ENCODE peak calls at places on chromosomes 1 and 21, in five cellular contexts. X is fibroblast of mammary gland, D is PC-3, W is AG10803, C is cardiac muscle cell. B is an unnamed sample.
A peak's percentile ranks its signal among the peaks of the same experiment; 100 is the strongest.

GRCh38 chr1:221137668-221138067 is 258.4 kb downstream of the HLX start:
- DNase-seq in D (no peak), X (no peak), C (peak; percentile 15), W (no peak), B (no peak)

GRCh38 chr21:43361493-43362296 is 65.2 kb downstream of the SIK1 start:
- DNase-seq in X (peak; percentile 33), D (no peak), W (peak; percentile 82), C (peak; percentile 62), B (peak; percentile 76)

GRCh38 chr1:110136911-110137310 is 13.4 kb upstream of the SLC6A17 start:
- DNase-seq in D (no peak), C (no peak), X (no peak), W (no peak), B (peak; percentile 5)

GRCh38 chr1:117572546-117572945 is 33.3 kb upstream of the TENT5C start:
- DNase-seq in X (no peak), C (no peak), W (no peak), D (no peak), B (no peak)

GRCh38 chr1:205502992-205503391 is 1.5 kb upstream of the CDK18 start:
- DNase-seq in C (no peak), X (no peak), D (no peak), W (no peak), B (no peak)

GRCh38 chr1:118984086-118984989 is 3.8 kb downstream of the TBX15 start:
- DNase-seq in D (no peak), C (peak; percentile 34), W (peak; percentile 66), X (peak; percentile 76), B (peak; percentile 82)

GRCh38 chr1:61951731-61952585 is 209.7 kb downstream of the PATJ start:
- DNase-seq in C (peak; percentile 26), X (no peak), D (peak; percentile 68), W (no peak), B (peak; percentile 83)

GRCh38 chr21:14273736-14274538 is 58.0 kb downstream of the RBM11 start:
- DNase-seq in W (no peak), C (peak; percentile 1), D (no peak), X (no peak), B (peak; percentile 1)

GRCh38 chr1:91689586-91690481 is 189.2 kb downstream of the CDC7 start:
- DNase-seq in X (no peak), C (peak; percentile 73), W (no peak), D (no peak), B (peak; percentile 22)

GRCh38 chr1:203084588-203085527 is 954 bp downstream of the MYOG start:
- DNase-seq in W (no peak), X (no peak), D (peak; percentile 42), C (no peak), B (no peak)

GRCh38 chr1:208233546-208233945 is 10.6 kb downstream of the PLXNA2 start:
- DNase-seq in D (no peak), W (no peak), X (no peak), C (no peak), B (peak; percentile 47)

GRCh38 chr1:200207711-200208126 is 180.2 kb downstream of the NR5A2 start:
- DNase-seq in W (peak; percentile 59), D (peak; percentile 64), X (peak; percentile 50), C (no peak), B (peak; percentile 18)

GRCh38 chr1:2910211-2910610 is 108.7 kb upstream of the TTC34 start:
- DNase-seq in D (no peak), X (no peak), W (no peak), C (no peak), B (no peak)

GRCh38 chr21:20971296-20971921 is 26.8 kb upstream of the NCAM2 start:
- DNase-seq in X (peak; percentile 64), C (peak; percentile 72), W (peak; percentile 44), D (peak; percentile 62), B (peak; percentile 88)

GRCh38 chr1:204254031-204254661 is 40.4 kb upstream of the GOLT1A start:
- DNase-seq in D (peak; percentile 54), C (peak; percentile 77), X (peak; percentile 82), W (peak; percentile 85), B (peak; percentile 79)

GRCh38 chr1:119075614-119076013 is 64.8 kb downstream of the WARS2 start:
- DNase-seq in W (peak; percentile 86), X (peak; percentile 91), C (peak; percentile 71), D (peak; percentile 60), B (peak; percentile 72)

GRCh38 chr1:52693843-52694242 is 4.3 kb downstream of the COA7 start:
- DNase-seq in D (no peak), C (no peak), W (no peak), X (no peak), B (no peak)

GRCh38 chr1:15201849-15202551 is 45.0 kb upstream of the FHAD1 start:
- DNase-seq in D (no peak), X (no peak), C (no peak), W (no peak), B (no peak)

GRCh38 chr1:205750683-205751651 is 985 bp upstream of the NUCKS1 start:
- DNase-seq in X (peak; percentile 25), C (no peak), W (no peak), D (no peak), B (no peak)

GRCh38 chr1:41328011-41328615 is 33.1 kb upstream of the FOXO6 start:
- DNase-seq in D (no peak), W (no peak), X (no peak), C (no peak), B (no peak)

GRCh38 chr1:222877854-222878253 is 63.0 kb downstream of the DISP1 start:
- DNase-seq in C (peak; percentile 58), W (no peak), D (no peak), X (peak; percentile 56), B (no peak)

GRCh38 chr1:238272145-238272544 is 381.4 kb upstream of the ZP4 start:
- DNase-seq in D (no peak), C (no peak), X (no peak), W (no peak), B (no peak)

GRCh38 chr21:46557919-46558392 is 46.9 kb downstream of the S100B start:
- DNase-seq in C (no peak), W (no peak), D (no peak), X (no peak), B (no peak)

GRCh38 chr21:46555678-46556077 is 49.2 kb downstream of the S100B start:
- DNase-seq in X (no peak), C (no peak), D (no peak), W (no peak), B (no peak)

GRCh38 chr21:46559291-46559983 is 45.4 kb downstream of the S100B start:
- DNase-seq in D (no peak), W (no peak), X (no peak), C (no peak), B (no peak)

GRCh38 chr21:46556802-46557201 is 48.1 kb downstream of the S100B start:
- DNase-seq in C (no peak), W (no peak), D (no peak), X (no peak), B (no peak)

GRCh38 chr21:46557469-46557868 is 47.4 kb downstream of the S100B start:
- DNase-seq in W (no peak), D (no peak), C (no peak), X (no peak), B (no peak)
- TF ChIP-seq CTCF in W (no peak), D (no peak), C (no peak), X (no peak), B (no peak)

GRCh38 chr1:230146709-230147108 is 79.7 kb downstream of the GALNT2 start:
- DNase-seq in D (no peak), X (no peak), W (no peak), C (no peak), B (no peak)
- H3K4me3 ChIP-seq in D (no peak overlapping the region), X (no peak overlapping the region), W (no peak overlapping the region), C (no peak overlapping the region), B (no peak overlapping the region)

GRCh38 chr21:34688715-34689114 is 19.9 kb downstream of the CLIC6 start:
- DNase-seq in C (no peak), X (no peak), D (no peak), W (no peak), B (no peak)

GRCh38 chr21:34691396-34692032 is 22.7 kb downstream of the CLIC6 start:
- DNase-seq in W (no peak), C (no peak), X (no peak), D (peak; percentile 40), B (no peak)

GRCh38 chr21:34690793-34691175 is 22.0 kb downstream of the CLIC6 start:
- DNase-seq in D (no peak), C (no peak), W (no peak), X (no peak), B (no peak)

GRCh38 chr21:34688145-34688544 is 19.4 kb downstream of the CLIC6 start:
- DNase-seq in X (peak; percentile 38), C (peak; percentile 51), W (no peak), D (no peak), B (no peak)

DNA sequence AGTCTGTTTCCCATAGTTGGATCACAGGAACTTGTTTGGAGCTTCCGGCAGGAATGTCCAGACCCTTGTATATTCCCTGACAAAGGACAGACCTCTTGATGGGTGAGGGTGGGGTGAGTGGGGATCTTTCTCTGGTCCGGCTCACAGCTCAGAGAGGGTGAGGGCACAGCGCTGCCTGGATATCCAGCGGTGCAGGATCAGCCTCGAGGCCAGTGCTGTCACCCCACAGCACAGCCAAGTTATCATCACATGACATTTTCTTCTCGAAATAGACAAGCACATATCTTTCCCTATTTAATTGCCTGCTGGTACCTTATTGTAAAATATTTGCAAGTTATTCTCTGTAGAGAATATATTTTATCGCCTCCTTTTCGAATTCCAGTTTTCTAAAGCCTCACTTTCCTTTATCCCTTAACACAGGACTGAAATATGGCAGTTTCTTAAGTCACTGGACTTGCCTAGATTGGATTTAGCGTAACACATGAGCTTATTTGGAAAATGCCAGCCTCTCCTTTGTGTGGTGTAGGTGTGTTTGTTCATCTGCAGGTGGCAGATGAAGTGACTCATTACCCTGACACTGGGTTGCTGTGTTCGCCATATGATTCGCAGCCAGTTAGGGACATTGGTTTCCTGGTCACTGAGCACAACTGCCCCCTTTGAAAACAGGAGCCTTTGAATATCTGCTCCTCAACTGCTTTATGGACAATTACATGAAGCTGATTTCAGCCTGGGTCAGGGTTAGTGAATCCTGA is 21.4 kb downstream of the CLIC6 start:
- DNase-seq in X (no peak), C (no peak), D (peak; percentile 78), W (no peak), B (no peak)
- TF ChIP-seq CTCF in X (no peak), C (no peak), D (no peak), W (no peak), B (no peak)

GRCh38 chr21:46223217-46223616 is 5.4 kb downstream of the LSS start:
- DNase-seq in C (no peak), X (no peak), W (no peak), D (no peak), B (no peak)

GRCh38 chr21:46226920-46227599 is 1.5 kb downstream of the LSS start:
- DNase-seq in X (peak; percentile 67), D (no peak), W (peak; percentile 55), C (peak; percentile 78), B (peak; percentile 88)

GRCh38 chr21:46227811-46228344 is 696 bp downstream of the LSS start:
- DNase-seq in C (no peak), D (no peak), X (no peak), W (no peak), B (no peak)

GRCh38 chr21:46228345-46229051 is at the start of gene LSS:
- DNase-seq in D (peak; percentile 98), C (peak; percentile 100), W (peak; percentile 98), X (peak; percentile 97), B (peak; percentile 100)

GRCh38 chr21:46226146-46226545 is 2.4 kb downstream of the LSS start:
- DNase-seq in X (peak; percentile 52), W (no peak), D (no peak), C (no peak), B (peak; percentile 64)
- H3K4me3 ChIP-seq in X (peak overlapping the region; percentile 85), W (peak overlapping the region; percentile 29), D (peak overlapping the region; percentile 72), C (no peak overlapping the region), B (peak overlapping the region; percentile 95)